ENCODE peak calls at places on chromosomes 3 and 15, in nine cellular contexts. One of them, this sample, is unnamed.

GRCh38 chr3:56933803-56934202 is 126.7 kb upstream of the SPATA12 start:
- DNase-seq in lower leg skin: no peak
- DNase-seq in A549: no peak
- DNase-seq in tibial nerve: no peak
- DNase-seq in HCT116: no peak
- DNase-seq in heart left ventricle: no peak
- DNase-seq in prostate gland: no peak
- DNase-seq in upper lobe of left lung: no peak
- DNase-seq in sigmoid colon: no peak
- DNase-seq in this sample: no peak

GRCh38 chr3:19662516-19662915 is 271.5 kb downstream of the EFHB start:
- DNase-seq in A549: no peak
- DNase-seq in sigmoid colon: no peak
- DNase-seq in HCT116: no peak
- DNase-seq in tibial nerve: no peak
- DNase-seq in upper lobe of left lung: no peak
- DNase-seq in prostate gland: no peak
- DNase-seq in heart left ventricle: no peak
- DNase-seq in lower leg skin: no peak
- DNase-seq in this sample: no peak

GRCh38 chr3:80018375-80018774 is 250.6 kb upstream of the ROBO1 start:
- DNase-seq in heart left ventricle: no peak
- DNase-seq in tibial nerve: no peak
- DNase-seq in sigmoid colon: no peak
- DNase-seq in lower leg skin: no peak
- DNase-seq in upper lobe of left lung: no peak
- DNase-seq in A549: no peak
- DNase-seq in HCT116: no peak
- DNase-seq in prostate gland: no peak
- DNase-seq in this sample: no peak

GRCh38 chr15:78800806-78801205 is 10.5 kb downstream of the ADAMTS7 start:
- DNase-seq in upper lobe of left lung: no peak
- DNase-seq in A549: no peak
- DNase-seq in sigmoid colon: no peak
- DNase-seq in HCT116: no peak
- DNase-seq in tibial nerve: no peak
- DNase-seq in prostate gland: no peak
- DNase-seq in lower leg skin: no peak
- DNase-seq in heart left ventricle: no peak
- DNase-seq in this sample: no peak

GRCh38 chr3:50264389-50264963 is 4.5 kb upstream of the SEMA3B start:
- DNase-seq in upper lobe of left lung: peak
- DNase-seq in sigmoid colon: peak
- DNase-seq in A549: peak
- DNase-seq in lower leg skin: no peak
- DNase-seq in prostate gland: peak
- DNase-seq in heart left ventricle: peak
- DNase-seq in tibial nerve: peak
- DNase-seq in HCT116: peak
- DNase-seq in this sample: no peak

GRCh38 chr3:33883538-33884203 is 85.2 kb downstream of the PDCD6IP start:
- DNase-seq in HCT116: peak
- DNase-seq in lower leg skin: no peak
- DNase-seq in tibial nerve: peak
- DNase-seq in A549: peak
- DNase-seq in heart left ventricle: no peak
- DNase-seq in sigmoid colon: no peak
- DNase-seq in prostate gland: no peak
- DNase-seq in upper lobe of left lung: no peak
- DNase-seq in this sample: no peak

GRCh38 chr3:183386651-183387050 is 41.8 kb downstream of the MCF2L2 start:
- DNase-seq in prostate gland: no peak
- DNase-seq in HCT116: no peak
- DNase-seq in heart left ventricle: no peak
- DNase-seq in tibial nerve: no peak
- DNase-seq in A549: no peak
- DNase-seq in sigmoid colon: no peak
- DNase-seq in lower leg skin: no peak
- DNase-seq in upper lobe of left lung: no peak
- DNase-seq in this sample: no peak

GRCh38 chr3:146101538-146101937 is 59.4 kb downstream of the PLOD2 start:
- DNase-seq in sigmoid colon: no peak
- DNase-seq in upper lobe of left lung: no peak
- DNase-seq in prostate gland: no peak
- DNase-seq in lower leg skin: no peak
- DNase-seq in A549: no peak
- DNase-seq in heart left ventricle: no peak
- DNase-seq in HCT116: no peak
- DNase-seq in tibial nerve: no peak
- DNase-seq in this sample: no peak

GRCh38 chr3:158471639-158472294 is 99.2 kb upstream of the MLF1 start:
- DNase-seq in HCT116: peak
- DNase-seq in heart left ventricle: no peak
- DNase-seq in upper lobe of left lung: no peak
- DNase-seq in tibial nerve: no peak
- DNase-seq in sigmoid colon: no peak
- DNase-seq in lower leg skin: no peak
- DNase-seq in A549: no peak
- DNase-seq in prostate gland: no peak
- DNase-seq in this sample: no peak

GRCh38 chr3:56758539-56758981 is 43.2 kb downstream of the ARHGEF3 start:
- DNase-seq in upper lobe of left lung: peak
- DNase-seq in lower leg skin: peak
- DNase-seq in tibial nerve: no peak
- DNase-seq in HCT116: peak
- DNase-seq in prostate gland: peak
- DNase-seq in A549: peak
- DNase-seq in sigmoid colon: no peak
- DNase-seq in heart left ventricle: no peak
- DNase-seq in this sample: peak

GRCh38 chr3:16182183-16182582 is 7.7 kb downstream of the GALNT15 start:
- DNase-seq in HCT116: no peak
- DNase-seq in sigmoid colon: no peak
- DNase-seq in A549: no peak
- DNase-seq in heart left ventricle: no peak
- DNase-seq in prostate gland: no peak
- DNase-seq in upper lobe of left lung: no peak
- DNase-seq in tibial nerve: no peak
- DNase-seq in lower leg skin: no peak
- DNase-seq in this sample: no peak

GRCh38 chr15:80379671-80380070 is 24.5 kb upstream of the ARNT2 start:
- DNase-seq in upper lobe of left lung: no peak
- DNase-seq in sigmoid colon: no peak
- DNase-seq in tibial nerve: no peak
- DNase-seq in heart left ventricle: no peak
- DNase-seq in A549: no peak
- DNase-seq in HCT116: no peak
- DNase-seq in lower leg skin: no peak
- DNase-seq in prostate gland: no peak
- DNase-seq in this sample: no peak

GRCh38 chr3:129181834-129182233 is 1.9 kb downstream of the CNBP start:
- DNase-seq in HCT116: no peak
- DNase-seq in A549: no peak
- DNase-seq in heart left ventricle: no peak
- DNase-seq in upper lobe of left lung: no peak
- DNase-seq in tibial nerve: no peak
- DNase-seq in prostate gland: no peak
- DNase-seq in lower leg skin: no peak
- DNase-seq in sigmoid colon: no peak
- DNase-seq in this sample: no peak

GRCh38 chr3:190084983-190085382 is 35.7 kb downstream of the P3H2 start:
- DNase-seq in heart left ventricle: no peak
- DNase-seq in prostate gland: no peak
- DNase-seq in tibial nerve: no peak
- DNase-seq in HCT116: no peak
- DNase-seq in lower leg skin: no peak
- DNase-seq in A549: no peak
- DNase-seq in upper lobe of left lung: no peak
- DNase-seq in sigmoid colon: no peak
- DNase-seq in this sample: no peak

GRCh38 chr3:101675709-101676218 is 1.2 kb downstream of the ZBTB11 start:
- DNase-seq in sigmoid colon: no peak
- DNase-seq in heart left ventricle: peak
- DNase-seq in HCT116: no peak
- DNase-seq in A549: no peak
- DNase-seq in lower leg skin: no peak
- DNase-seq in upper lobe of left lung: peak
- DNase-seq in tibial nerve: peak
- DNase-seq in prostate gland: peak
- DNase-seq in this sample: no peak

GRCh38 chr3:101677436-101678286 is 729 bp upstream of the ZBTB11 start:
- DNase-seq in heart left ventricle: no peak
- DNase-seq in upper lobe of left lung: peak
- DNase-seq in tibial nerve: no peak
- DNase-seq in HCT116: no peak
- DNase-seq in sigmoid colon: no peak
- DNase-seq in prostate gland: peak
- DNase-seq in lower leg skin: no peak
- DNase-seq in A549: no peak
- DNase-seq in this sample: no peak

GRCh38 chr3:101674518-101674917 is 2.4 kb downstream of the ZBTB11 start:
- DNase-seq in HCT116: no peak
- DNase-seq in upper lobe of left lung: no peak
- DNase-seq in tibial nerve: no peak
- DNase-seq in A549: no peak
- DNase-seq in heart left ventricle: no peak
- DNase-seq in lower leg skin: no peak
- DNase-seq in sigmoid colon: no peak
- DNase-seq in prostate gland: no peak
- DNase-seq in this sample: no peak

GRCh38 chr3:101676219-101676764 is 640 bp downstream of the ZBTB11 start:
- DNase-seq in sigmoid colon: peak
- DNase-seq in A549: peak
- DNase-seq in HCT116: peak
- DNase-seq in upper lobe of left lung: peak
- DNase-seq in tibial nerve: peak
- DNase-seq in heart left ventricle: peak
- DNase-seq in lower leg skin: peak
- DNase-seq in prostate gland: peak
- DNase-seq in this sample: peak

GRCh38 chr3:101676765-101677435 is at the start of gene ZBTB11:
- DNase-seq in sigmoid colon: peak
- DNase-seq in tibial nerve: peak
- DNase-seq in prostate gland: peak
- DNase-seq in upper lobe of left lung: peak
- DNase-seq in lower leg skin: peak
- DNase-seq in HCT116: peak
- DNase-seq in A549: peak
- DNase-seq in heart left ventricle: peak
- DNase-seq in this sample: peak
- TF ChIP-seq POLR2A in sigmoid colon: peak
- TF ChIP-seq POLR2A in tibial nerve: peak
- TF ChIP-seq POLR2A in prostate gland: peak
- TF ChIP-seq POLR2A in upper lobe of left lung: no peak
- TF ChIP-seq POLR2A in lower leg skin: no peak
- TF ChIP-seq POLR2A in HCT116: no peak
- TF ChIP-seq POLR2A in A549: peak
- TF ChIP-seq POLR2A in heart left ventricle: peak
- TF ChIP-seq POLR2A in this sample: peak

DNA sequence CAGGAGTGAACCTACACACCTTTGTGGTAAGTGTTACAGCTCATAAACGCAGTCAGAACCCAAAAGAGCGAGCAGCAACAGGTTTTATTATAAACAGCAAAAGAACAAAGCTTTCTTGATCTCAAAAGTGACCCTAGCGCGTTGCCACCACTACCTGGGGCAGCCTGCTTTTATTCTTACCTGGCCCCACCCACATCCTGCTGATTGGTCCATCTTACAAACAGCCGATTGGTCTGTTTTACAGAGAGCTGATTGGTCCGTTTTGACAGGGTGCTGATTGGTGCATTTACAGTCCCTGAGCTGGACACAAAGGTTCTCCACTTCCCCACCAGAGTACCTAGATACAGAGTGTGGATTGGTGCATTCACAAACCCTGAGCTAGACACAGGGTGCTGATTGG is 143.1 kb downstream of the ARRDC4 start:
- DNase-seq in prostate gland: no peak
- DNase-seq in upper lobe of left lung: no peak
- DNase-seq in A549: no peak
- DNase-seq in sigmoid colon: no peak
- DNase-seq in heart left ventricle: no peak
- DNase-seq in lower leg skin: no peak
- DNase-seq in tibial nerve: no peak
- DNase-seq in HCT116: no peak
- DNase-seq in this sample: no peak
- TF ChIP-seq POLR2A in prostate gland: no peak
- TF ChIP-seq POLR2A in upper lobe of left lung: no peak
- TF ChIP-seq POLR2A in A549: no peak
- TF ChIP-seq POLR2A in sigmoid colon: no peak
- TF ChIP-seq POLR2A in heart left ventricle: no peak
- TF ChIP-seq POLR2A in lower leg skin: no peak
- TF ChIP-seq POLR2A in tibial nerve: no peak
- TF ChIP-seq POLR2A in HCT116: no peak
- TF ChIP-seq POLR2A in this sample: no peak

GRCh38 chr15:51161491-51162260 is 67.0 kb upstream of the TNFAIP8L3 start:
- DNase-seq in HCT116: no peak
- DNase-seq in lower leg skin: no peak
- DNase-seq in upper lobe of left lung: no peak
- DNase-seq in heart left ventricle: no peak
- DNase-seq in tibial nerve: no peak
- DNase-seq in prostate gland: no peak
- DNase-seq in A549: no peak
- DNase-seq in sigmoid colon: no peak
- DNase-seq in this sample: no peak
- TF ChIP-seq POLR2A in HCT116: no peak
- TF ChIP-seq POLR2A in lower leg skin: no peak
- TF ChIP-seq POLR2A in upper lobe of left lung: no peak
- TF ChIP-seq POLR2A in heart left ventricle: no peak
- TF ChIP-seq POLR2A in tibial nerve: no peak
- TF ChIP-seq POLR2A in prostate gland: no peak
- TF ChIP-seq POLR2A in A549: no peak
- TF ChIP-seq POLR2A in sigmoid colon: no peak
- TF ChIP-seq POLR2A in this sample: no peak

DNA sequence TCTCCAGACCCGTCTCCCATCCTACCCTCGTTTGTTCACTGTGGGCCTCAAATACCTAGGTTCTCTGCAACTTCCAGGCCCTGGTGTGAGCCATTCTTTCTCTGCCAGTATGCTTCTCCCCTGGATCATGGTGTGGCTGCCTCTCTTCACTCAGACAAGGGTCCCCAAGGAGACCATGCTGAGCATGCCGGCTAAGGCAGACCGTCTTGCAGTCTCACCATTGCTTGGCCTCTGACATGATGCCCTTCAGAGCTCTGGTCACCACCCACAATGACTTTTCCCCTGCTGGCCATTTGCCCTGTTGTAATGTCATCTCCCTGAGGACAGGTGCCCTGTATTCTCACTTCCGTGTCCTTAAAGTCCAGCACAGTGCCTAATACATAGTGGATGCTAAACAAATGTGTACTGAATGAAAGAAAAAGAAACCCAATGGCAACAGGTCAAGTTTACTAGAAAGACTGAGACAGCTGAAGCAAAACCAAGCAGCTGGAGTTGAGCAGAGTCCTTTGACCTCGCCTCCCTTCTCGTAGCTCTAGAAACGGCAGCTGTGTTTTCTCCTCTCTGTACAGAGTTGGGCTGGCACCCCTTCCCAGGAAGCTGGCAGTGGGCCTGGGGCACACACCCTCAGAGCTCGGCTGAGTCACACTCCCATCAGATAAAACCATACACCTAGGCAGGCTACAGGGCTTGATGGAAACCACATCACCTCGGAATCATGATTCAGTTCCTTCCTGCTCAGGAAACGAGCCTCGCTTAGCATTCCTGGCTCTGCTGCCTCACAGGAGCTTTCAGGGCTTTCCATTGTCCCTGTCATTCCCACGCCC is 8.6 kb downstream of the TLR9 start:
- DNase-seq in sigmoid colon: no peak
- DNase-seq in lower leg skin: peak
- DNase-seq in A549: peak
- DNase-seq in prostate gland: peak
- DNase-seq in tibial nerve: peak
- DNase-seq in upper lobe of left lung: peak
- DNase-seq in HCT116: peak
- DNase-seq in heart left ventricle: peak
- DNase-seq in this sample: no peak
- TF ChIP-seq POLR2A in sigmoid colon: no peak
- TF ChIP-seq POLR2A in lower leg skin: no peak
- TF ChIP-seq POLR2A in A549: no peak
- TF ChIP-seq POLR2A in prostate gland: no peak
- TF ChIP-seq POLR2A in tibial nerve: no peak
- TF ChIP-seq POLR2A in upper lobe of left lung: no peak
- TF ChIP-seq POLR2A in HCT116: no peak
- TF ChIP-seq POLR2A in heart left ventricle: no peak
- TF ChIP-seq POLR2A in this sample: no peak